ENCODE peak calls at places on chromosomes 3 and 15, in four cellular contexts. N, S, R and H are unnamed samples. For H3K4me1, the result is how much of the 10 kb centered on the place peaks cover.

GRCh38 chr3:186697510-186697909 is 19.6 kb upstream of the KNG1 start:
- DNase-seq in S (no peak), R (no peak), N (no peak), H (no peak)

GRCh38 chr3:159761377-159761776 is 227.3 kb upstream of the IL12A start:
- DNase-seq in N (no peak), R (peak), S (peak), H (no peak)

GRCh38 chr3:13317596-13318320 is 102.4 kb downstream of the NUP210 start:
- DNase-seq in R (no peak), N (no peak), S (no peak), H (no peak)

GRCh38 chr3:186620213-186621092 is 7.6 kb downstream of the AHSG start:
- DNase-seq in R (no peak), S (no peak), N (no peak), H (no peak)

GRCh38 chr15:57319226-57319918 is 56.9 kb upstream of the CGNL1 start:
- DNase-seq in R (no peak), N (no peak), S (no peak), H (no peak)

GRCh38 chr3:27105904-27106303 is 263.3 kb downstream of the NEK10 start:
- DNase-seq in R (no peak), S (no peak), N (no peak), H (no peak)

GRCh38 chr3:50155891-50156290 is 767 bp downstream of the SEMA3F start:
- DNase-seq in N (no peak), R (no peak), S (no peak), H (no peak)

GRCh38 chr3:30472090-30472489 is 134.3 kb upstream of the TGFBR2 start:
- DNase-seq in R (no peak), N (no peak), S (no peak), H (no peak)

GRCh38 chr15:36468746-36469145 is 110.7 kb upstream of the CDIN1 start:
- DNase-seq in R (no peak), N (no peak), S (no peak), H (no peak)

GRCh38 chr3:129992781-129993180 is 18.3 kb downstream of the TRH start:
- DNase-seq in R (no peak), N (no peak), S (peak), H (no peak)

GRCh38 chr3:109195812-109196211 is 59.3 kb downstream of the C3orf85 start:
- DNase-seq in S (peak), N (no peak), R (no peak), H (no peak)

GRCh38 chr3:152745677-152746076 is 89.3 kb upstream of the P2RY1 start:
- DNase-seq in R (no peak), N (no peak), S (no peak), H (no peak)

GRCh38 chr3:138458774-138459499 is 24.5 kb downstream of the ESYT3 start:
- DNase-seq in R (no peak), N (no peak), S (no peak), H (no peak)

GRCh38 chr3:170128259-170128976 is 53.1 kb downstream of the PHC3 start:
- DNase-seq in R (no peak), S (no peak), N (no peak), H (peak)

GRCh38 chr15:80584561-80584964 is 110.5 kb upstream of the ABHD17C start:
- DNase-seq in S (no peak), R (no peak), N (no peak), H (no peak)

GRCh38 chr15:40338921-40339620 is 1.7 kb downstream of the CCDC9B start:
- DNase-seq in R (no peak), S (peak), N (no peak), H (no peak)

GRCh38 chr3:9213019-9213646 is 36.3 kb downstream of the SRGAP3 start:
- DNase-seq in S (no peak), R (no peak), N (no peak), H (no peak)

GRCh38 chr15:60299452-60300047 is 98.2 kb downstream of the ANXA2 start:
- DNase-seq in S (no peak), N (no peak), R (no peak), H (no peak)

GRCh38 chr15:101357333-101357732 is 62.3 kb upstream of the SNRPA1 start:
- DNase-seq in R (peak), S (no peak), N (no peak), H (no peak)

GRCh38 chr3:151796105-151796705 is 17.7 kb upstream of the AADAC start:
- DNase-seq in S (no peak), R (no peak), N (no peak), H (no peak)

GRCh38 chr3:29283739-29284138 is 2.9 kb downstream of the RBMS3 start:
- DNase-seq in N (no peak), R (no peak), S (no peak), H (no peak)

GRCh38 chr3:58222161-58222724 is 11.5 kb upstream of the DNASE1L3 start:
- DNase-seq in S (no peak), R (no peak), N (no peak), H (no peak)

GRCh38 chr3:121896823-121897222 is 2.6 kb downstream of the SLC15A2 start:
- DNase-seq in R (no peak), N (no peak), S (no peak), H (no peak)

GRCh38 chr15:84749111-84749991 is 959 bp downstream of the ZNF592 start:
- DNase-seq in R (peak), S (peak), N (no peak), H (peak)

GRCh38 chr3:41060106-41060505 is 139.2 kb upstream of the CTNNB1 start:
- DNase-seq in R (no peak), N (no peak), S (no peak), H (no peak)

GRCh38 chr3:12815719-12816118 is 19.2 kb downstream of the CAND2 start:
- DNase-seq in N (no peak), S (no peak), R (no peak), H (no peak)

GRCh38 chr3:66719796-66720195 is 219.0 kb upstream of the LRIG1 start:
- DNase-seq in S (no peak), R (no peak), N (no peak), H (no peak)

GRCh38 chr15:46251873-46252272 is 617.0 kb downstream of the SQOR start:
- DNase-seq in S (no peak), N (no peak), R (no peak), H (no peak)

GRCh38 chr3:8651418-8652322 is 7.1 kb upstream of the SSUH2 start:
- DNase-seq in R (no peak), N (no peak), S (no peak), H (no peak)

GRCh38 chr3:22360977-22361376 is 610.0 kb upstream of the ZNF385D start:
- DNase-seq in N (no peak), R (no peak), S (no peak), H (no peak)

GRCh38 chr15:99443768-99444446 is 121.9 kb upstream of the MEF2A start:
- DNase-seq in N (no peak), R (no peak), S (no peak), H (peak)

GRCh38 chr3:172542089-172542488 is 18.9 kb upstream of the TNFSF10 start:
- DNase-seq in R (no peak), N (no peak), S (no peak), H (no peak)

GRCh38 chr3:49607105-49607591 is 52.9 kb downstream of the BSN start:
- DNase-seq in N (no peak), R (no peak), S (no peak), H (no peak)

GRCh38 chr3:108088697-108089096 is 2.1 kb downstream of the CD47 start:
- DNase-seq in R (no peak), S (no peak), N (no peak), H (no peak)

GRCh38 chr15:101320501-101321052 is 25.5 kb upstream of the SNRPA1 start:
- DNase-seq in R (peak), S (no peak), N (no peak), H (peak)

GRCh38 chr3:111810909-111811308 is 48.2 kb upstream of the PHLDB2 start:
- DNase-seq in N (no peak), R (no peak), S (peak), H (no peak)
- H3K4me1 ChIP-seq in N (under half), R (under half), S (half or more), H (under half)

GRCh38 chr3:161372321-161373260 is 1.3 kb upstream of the SPTSSB start:
- DNase-seq in R (peak), S (no peak), N (no peak), H (peak)

GRCh38 chr3:161366067-161366466 is 5.2 kb downstream of the SPTSSB start:
- DNase-seq in S (no peak), R (no peak), N (no peak), H (no peak)

GRCh38 chr3:161369531-161369930 is 1.8 kb downstream of the SPTSSB start:
- DNase-seq in R (no peak), S (no peak), N (no peak), H (no peak)

DNA sequence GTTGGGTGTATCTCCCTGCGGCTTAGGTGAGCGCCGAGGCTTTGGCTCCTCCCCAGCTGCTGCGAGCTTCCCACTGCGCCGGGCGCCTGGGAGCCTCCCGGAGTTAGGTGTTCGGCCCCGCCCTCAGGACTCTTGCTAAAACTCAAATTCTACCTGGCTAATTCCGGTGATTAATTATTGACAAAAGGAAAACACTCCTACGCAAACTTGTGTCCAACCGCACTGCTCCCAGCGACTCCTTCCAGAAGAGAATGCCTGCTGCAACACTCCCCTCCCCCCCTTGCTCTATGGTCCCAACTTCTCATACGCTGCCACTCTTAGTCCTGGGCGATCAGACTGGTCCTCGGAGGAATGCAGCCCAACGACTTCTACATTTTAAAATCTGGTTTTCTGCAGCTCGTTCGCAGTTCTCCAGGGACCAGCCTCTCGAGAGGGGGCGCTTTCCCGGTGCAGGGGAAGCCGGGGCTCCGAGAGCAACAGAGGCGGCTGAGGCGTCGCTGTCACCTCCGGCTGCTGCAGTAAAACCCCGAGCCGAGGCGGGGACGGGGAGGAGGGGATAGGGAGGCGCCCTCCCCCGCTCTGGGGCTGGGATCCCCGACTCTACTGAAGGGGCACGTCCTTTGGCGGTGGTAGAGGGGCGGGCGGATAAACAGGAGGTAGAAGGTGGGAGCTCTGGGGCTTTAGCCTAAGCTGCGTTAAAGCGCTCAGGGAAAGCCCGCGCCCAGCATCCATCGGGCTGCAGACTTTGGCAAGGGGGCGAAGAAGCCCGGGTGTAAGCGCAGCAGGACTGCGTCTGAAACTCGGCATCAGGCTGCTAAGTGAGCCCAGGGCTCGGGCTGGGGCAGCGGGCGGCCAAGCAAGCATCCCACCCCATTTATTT is at the start of gene SPTSSB:
- DNase-seq in N (no peak), R (peak), S (peak), H (peak)
- H3K4me3 ChIP-seq in N (peak), R (peak), S (peak), H (peak)

GRCh38 chr15:66745530-66746230 is 43.6 kb downstream of the SMAD6 start:
- DNase-seq in N (no peak), S (no peak), R (no peak), H (no peak)

GRCh38 chr15:66742286-66742685 is 40.2 kb downstream of the SMAD6 start:
- DNase-seq in R (no peak), S (no peak), N (no peak), H (no peak)

GRCh38 chr15:66743204-66743603 is 41.2 kb downstream of the SMAD6 start:
- DNase-seq in R (no peak), N (no peak), S (no peak), H (no peak)

GRCh38 chr15:66744610-66745279 is 42.7 kb downstream of the SMAD6 start:
- DNase-seq in R (no peak), S (no peak), N (no peak), H (no peak)

GRCh38 chr15:66743703-66744536 is 41.9 kb downstream of the SMAD6 start:
- DNase-seq in R (no peak), S (no peak), N (no peak), H (no peak)
- H3K4me1 ChIP-seq in R (under half), S (half or more), N (under half), H (under half)

DNA sequence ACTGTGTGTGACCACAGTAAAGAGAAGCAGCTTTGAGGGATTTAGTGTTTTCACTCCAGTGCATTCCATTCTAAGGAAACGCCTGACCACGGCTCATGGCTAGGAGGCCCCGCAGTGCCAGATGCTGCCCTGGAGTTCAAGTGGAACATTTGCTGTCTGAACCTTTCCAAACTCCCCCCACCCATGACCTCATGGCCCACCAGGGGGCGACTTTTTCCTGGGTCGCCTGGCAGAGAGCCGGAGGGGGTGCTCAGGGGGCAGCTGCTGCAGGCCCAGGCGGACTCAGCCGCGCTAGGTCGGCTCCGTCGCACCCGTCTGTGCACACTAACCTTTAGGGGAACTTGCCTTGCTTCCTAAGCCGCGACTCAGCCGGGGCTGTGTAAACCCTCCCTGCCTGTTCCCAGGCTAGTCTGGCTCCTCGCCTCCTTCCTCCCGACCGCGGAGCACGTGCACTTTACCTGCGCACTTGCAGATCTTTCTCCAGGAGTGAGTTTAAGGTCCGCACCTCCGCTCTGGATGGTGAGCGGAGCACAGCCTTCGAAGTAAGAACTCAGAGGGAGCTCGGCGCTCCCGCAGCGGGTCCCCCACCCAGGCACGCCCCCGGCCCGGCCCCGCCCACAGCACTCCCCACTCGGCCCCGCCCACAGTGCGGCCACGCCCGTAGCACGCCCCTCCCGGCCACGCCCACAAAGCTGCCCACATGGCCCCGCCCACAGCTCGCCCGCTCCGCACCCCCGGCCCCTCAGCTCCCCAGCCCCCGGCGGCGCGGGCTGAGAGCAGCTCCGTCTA is at the start of gene OCA2:
- DNase-seq in N (no peak), S (peak), R (peak), H (peak)
- H3K4me3 ChIP-seq in N (peak), S (peak), R (peak), H (no peak)